ENCODE peak calls at places on chromosomes 6 and 20, in eight cellular contexts. One of them, this sample, is unnamed.

GRCh38 chr6:57822896-57823358 is 505.5 kb downstream of the PRIM2 start:
- DNase-seq in prostate gland: no peak
- DNase-seq in GM12878: no peak
- DNase-seq in stomach: no peak
- DNase-seq in endothelial cell of umbilical vein: peak; percentile 7
- DNase-seq in sigmoid colon: no peak
- DNase-seq in breast epithelium: no peak
- DNase-seq in spleen: no peak
- DNase-seq in this sample: no peak

GRCh38 chr20:44447827-44448419 is 27.8 kb upstream of the TTPAL start:
- DNase-seq in spleen: no peak
- DNase-seq in sigmoid colon: no peak
- DNase-seq in prostate gland: no peak
- DNase-seq in endothelial cell of umbilical vein: no peak
- DNase-seq in breast epithelium: no peak
- DNase-seq in GM12878: no peak
- DNase-seq in stomach: no peak
- DNase-seq in this sample: no peak

GRCh38 chr6:40551966-40552365 is 35.2 kb downstream of the LRFN2 start:
- DNase-seq in sigmoid colon: no peak
- DNase-seq in GM12878: no peak
- DNase-seq in breast epithelium: no peak
- DNase-seq in prostate gland: no peak
- DNase-seq in endothelial cell of umbilical vein: no peak
- DNase-seq in stomach: no peak
- DNase-seq in spleen: no peak
- DNase-seq in this sample: no peak

GRCh38 chr6:70693887-70694286 is 26.2 kb downstream of the SMAP1 start:
- DNase-seq in stomach: no peak
- DNase-seq in prostate gland: no peak
- DNase-seq in spleen: no peak
- DNase-seq in breast epithelium: no peak
- DNase-seq in endothelial cell of umbilical vein: no peak
- DNase-seq in sigmoid colon: no peak
- DNase-seq in GM12878: no peak
- DNase-seq in this sample: no peak

GRCh38 chr20:25280051-25280573 is 32.2 kb downstream of the PYGB start:
- DNase-seq in endothelial cell of umbilical vein: no peak
- DNase-seq in sigmoid colon: peak; percentile 82
- DNase-seq in prostate gland: peak; percentile 98
- DNase-seq in stomach: peak; percentile 79
- DNase-seq in spleen: peak; percentile 72
- DNase-seq in breast epithelium: peak; percentile 97
- DNase-seq in GM12878: no peak
- DNase-seq in this sample: peak; percentile 74

GRCh38 chr6:130033999-130034814 is 15.8 kb downstream of the L3MBTL3 start:
- DNase-seq in GM12878: no peak
- DNase-seq in stomach: no peak
- DNase-seq in sigmoid colon: no peak
- DNase-seq in spleen: no peak
- DNase-seq in prostate gland: no peak
- DNase-seq in breast epithelium: no peak
- DNase-seq in endothelial cell of umbilical vein: peak; percentile 58
- DNase-seq in this sample: no peak

GRCh38 chr6:170260686-170261085 is 30.2 kb downstream of the DLL1 start:
- DNase-seq in endothelial cell of umbilical vein: no peak
- DNase-seq in prostate gland: no peak
- DNase-seq in spleen: no peak
- DNase-seq in GM12878: no peak
- DNase-seq in breast epithelium: no peak
- DNase-seq in stomach: no peak
- DNase-seq in sigmoid colon: peak; percentile 17
- DNase-seq in this sample: no peak

GRCh38 chr6:145067430-145067829 is 667.9 kb downstream of the EPM2A start:
- DNase-seq in sigmoid colon: no peak
- DNase-seq in endothelial cell of umbilical vein: no peak
- DNase-seq in breast epithelium: no peak
- DNase-seq in prostate gland: no peak
- DNase-seq in GM12878: no peak
- DNase-seq in stomach: no peak
- DNase-seq in spleen: no peak
- DNase-seq in this sample: no peak

GRCh38 chr6:71334768-71335167 is 46.2 kb downstream of the OGFRL1 start:
- DNase-seq in stomach: no peak
- DNase-seq in prostate gland: no peak
- DNase-seq in breast epithelium: no peak
- DNase-seq in GM12878: no peak
- DNase-seq in endothelial cell of umbilical vein: no peak
- DNase-seq in sigmoid colon: no peak
- DNase-seq in spleen: no peak
- DNase-seq in this sample: no peak

GRCh38 chr20:43973231-43973630 is 58.6 kb downstream of the TOX2 start:
- DNase-seq in prostate gland: no peak
- DNase-seq in sigmoid colon: no peak
- DNase-seq in breast epithelium: no peak
- DNase-seq in endothelial cell of umbilical vein: no peak
- DNase-seq in stomach: no peak
- DNase-seq in GM12878: no peak
- DNase-seq in spleen: no peak
- DNase-seq in this sample: peak; percentile 52

GRCh38 chr6:142280927-142281326 is 20.9 kb upstream of the ADGRG6 start:
- DNase-seq in GM12878: no peak
- DNase-seq in spleen: no peak
- DNase-seq in stomach: no peak
- DNase-seq in breast epithelium: no peak
- DNase-seq in sigmoid colon: no peak
- DNase-seq in endothelial cell of umbilical vein: no peak
- DNase-seq in prostate gland: no peak
- DNase-seq in this sample: no peak

DNA sequence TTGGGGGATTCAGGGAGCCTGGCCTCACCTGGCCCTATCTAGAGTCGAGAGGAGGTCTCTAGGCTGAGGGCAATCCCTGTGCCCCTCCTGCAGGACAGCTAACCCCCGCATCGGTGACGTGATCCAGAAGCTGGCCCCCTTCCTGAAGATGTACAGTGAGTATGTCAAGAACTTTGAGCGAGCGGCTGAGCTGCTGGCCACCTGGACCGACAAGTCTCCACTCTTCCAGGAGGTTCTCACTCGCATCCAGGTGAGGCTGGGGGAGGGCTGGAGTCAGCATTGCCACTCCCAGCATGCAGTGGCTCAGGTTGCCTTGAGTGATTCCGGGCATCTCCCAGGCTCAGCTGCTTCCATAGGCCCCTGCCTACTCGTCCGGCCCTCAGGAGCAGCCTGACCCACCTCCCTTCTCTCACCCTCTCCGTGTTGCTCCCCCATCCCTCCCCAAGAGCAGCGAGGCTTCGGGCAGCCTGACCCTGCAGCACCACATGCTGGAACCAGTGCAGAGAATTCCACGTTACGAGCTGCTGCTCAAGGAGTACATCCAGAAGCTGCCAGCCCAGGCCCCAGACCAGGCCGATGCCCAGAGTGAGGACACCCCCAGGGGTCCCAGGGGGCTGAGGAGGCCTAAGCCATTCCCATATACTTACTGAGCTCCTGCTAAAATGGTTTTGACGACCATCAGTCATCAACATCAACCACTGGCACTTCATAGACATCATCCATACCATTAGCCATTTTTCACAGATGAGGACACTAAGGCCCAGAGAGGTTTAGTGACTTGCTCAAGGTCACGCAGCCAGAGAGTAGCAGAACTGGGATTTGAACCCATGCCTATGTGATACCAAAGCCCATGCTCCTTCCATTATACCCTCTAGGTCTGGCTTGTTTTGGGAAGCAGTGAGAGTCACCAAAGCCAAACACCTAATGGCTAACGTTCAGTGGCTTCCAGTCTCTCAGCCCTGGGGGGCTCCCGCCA is 8.3 kb downstream of the FGD2 start:
- DNase-seq in spleen: no peak
- DNase-seq in sigmoid colon: no peak
- DNase-seq in GM12878: no peak
- DNase-seq in prostate gland: no peak
- DNase-seq in stomach: no peak
- DNase-seq in breast epithelium: no peak
- DNase-seq in endothelial cell of umbilical vein: no peak
- DNase-seq in this sample: no peak
- H3K27ac ChIP-seq in spleen: no peak overlapping the region
- H3K27ac ChIP-seq in sigmoid colon: no peak overlapping the region
- H3K27ac ChIP-seq in GM12878: no peak overlapping the region
- H3K27ac ChIP-seq in prostate gland: no peak overlapping the region
- H3K27ac ChIP-seq in stomach: no peak overlapping the region
- H3K27ac ChIP-seq in breast epithelium: no peak overlapping the region
- H3K27ac ChIP-seq in endothelial cell of umbilical vein: no peak overlapping the region
- H3K27ac ChIP-seq in this sample: no peak overlapping the region

DNA sequence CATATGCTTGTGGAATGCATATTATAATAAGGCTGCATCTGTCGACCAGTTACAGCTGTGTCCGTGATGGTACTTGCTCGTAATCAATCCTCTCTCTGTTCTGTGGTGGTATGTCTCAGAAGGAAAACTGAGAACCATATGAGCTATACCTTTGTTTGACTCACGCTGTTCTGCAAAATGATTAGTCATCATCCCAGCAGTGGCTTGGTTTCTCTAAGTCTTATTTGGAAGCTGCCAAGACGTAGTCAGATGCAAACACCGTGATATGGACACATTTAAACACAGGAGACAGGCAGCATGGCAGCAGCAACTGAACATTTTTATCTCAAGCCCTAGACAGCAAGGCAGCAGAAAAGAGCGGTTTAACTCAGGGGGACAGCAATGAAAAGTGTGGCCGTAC is 1295.2 kb downstream of the EPHA7 start:
- DNase-seq in sigmoid colon: no peak
- DNase-seq in breast epithelium: no peak
- DNase-seq in prostate gland: no peak
- DNase-seq in endothelial cell of umbilical vein: no peak
- DNase-seq in spleen: no peak
- DNase-seq in GM12878: no peak
- DNase-seq in stomach: no peak
- DNase-seq in this sample: no peak
- TF ChIP-seq POLR2A in sigmoid colon: no peak
- TF ChIP-seq POLR2A in breast epithelium: no peak
- TF ChIP-seq POLR2A in prostate gland: no peak
- TF ChIP-seq POLR2A in endothelial cell of umbilical vein: no peak
- TF ChIP-seq POLR2A in spleen: no peak
- TF ChIP-seq POLR2A in GM12878: no peak
- TF ChIP-seq POLR2A in stomach: no peak
- TF ChIP-seq POLR2A in this sample: no peak

DNA sequence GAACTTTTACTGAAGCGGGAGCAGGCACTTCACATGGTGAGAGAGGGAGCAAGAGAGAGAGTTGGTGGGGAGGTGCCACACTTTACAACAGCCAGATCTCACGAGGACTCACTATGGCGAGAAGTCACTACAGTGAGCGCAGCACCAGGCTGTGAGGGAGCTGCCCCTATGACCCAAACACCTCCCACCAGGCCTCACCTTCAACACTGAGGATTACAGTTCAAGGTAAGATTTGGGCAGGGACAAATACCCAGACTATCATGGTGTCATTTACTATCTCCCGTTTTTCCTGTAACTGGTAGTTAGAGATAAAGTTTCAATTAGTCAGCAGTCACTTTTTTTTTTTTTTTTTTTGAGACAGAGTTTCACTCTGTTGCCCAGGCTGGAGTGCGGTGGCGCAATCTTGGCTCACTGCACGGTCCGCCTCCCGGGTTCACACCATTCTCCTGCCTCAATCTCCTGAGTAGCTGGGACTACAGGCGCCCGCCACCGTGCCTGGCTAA is 7.8 kb downstream of the RBCK1 start:
- DNase-seq in stomach: no peak
- DNase-seq in prostate gland: no peak
- DNase-seq in sigmoid colon: no peak
- DNase-seq in spleen: peak; percentile 72
- DNase-seq in endothelial cell of umbilical vein: no peak
- DNase-seq in breast epithelium: no peak
- DNase-seq in GM12878: no peak
- DNase-seq in this sample: no peak
- TF ChIP-seq POLR2AphosphoS5 in stomach: no peak
- TF ChIP-seq POLR2AphosphoS5 in prostate gland: no peak
- TF ChIP-seq POLR2AphosphoS5 in sigmoid colon: no peak
- TF ChIP-seq POLR2AphosphoS5 in spleen: no peak
- TF ChIP-seq POLR2AphosphoS5 in endothelial cell of umbilical vein: no peak
- TF ChIP-seq POLR2AphosphoS5 in breast epithelium: no peak
- TF ChIP-seq POLR2AphosphoS5 in GM12878: no peak
- TF ChIP-seq POLR2AphosphoS5 in this sample: no peak

DNA sequence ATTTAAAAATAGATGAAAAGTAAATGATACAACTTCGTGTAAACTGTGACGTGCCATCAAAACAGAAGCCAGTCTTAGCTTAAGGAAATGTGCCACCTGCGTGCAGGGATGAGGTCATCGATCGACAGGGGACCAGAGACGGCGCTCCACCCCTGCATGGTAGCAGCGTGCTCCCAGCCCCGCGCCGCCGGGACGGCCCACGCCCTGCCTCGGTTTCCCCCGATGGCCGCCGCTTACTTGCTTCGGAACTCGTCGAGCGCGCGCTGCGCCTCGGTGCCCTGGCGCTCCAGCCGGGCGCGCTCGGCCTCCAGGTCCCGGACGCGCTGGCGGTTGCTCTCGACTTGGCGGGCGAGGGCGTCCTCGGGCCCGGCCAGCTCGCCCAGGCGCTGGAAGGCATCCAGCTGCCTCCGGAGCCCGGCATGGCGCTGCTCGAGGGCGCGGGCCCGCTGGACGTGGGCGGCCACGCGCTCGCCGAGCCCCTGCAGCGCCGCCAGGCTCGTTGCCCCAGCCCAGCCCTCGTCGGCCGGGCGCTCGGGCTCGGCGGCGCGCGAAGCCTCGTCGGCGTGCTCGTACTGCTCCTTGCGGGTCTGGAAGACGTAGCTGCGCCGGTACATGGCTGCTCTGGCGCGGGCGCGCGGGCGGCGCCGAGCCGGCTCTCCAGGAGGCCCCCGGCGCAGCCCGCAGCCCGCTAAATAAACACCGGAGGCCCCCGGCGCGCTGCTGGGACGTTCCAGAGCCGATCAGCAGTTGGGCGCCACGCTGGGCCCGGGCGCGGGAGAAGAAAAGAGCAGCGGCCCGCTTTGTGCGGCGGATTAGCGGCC is at the start of gene BFSP1:
- DNase-seq in sigmoid colon: no peak
- DNase-seq in stomach: peak; percentile 68
- DNase-seq in breast epithelium: peak; percentile 58
- DNase-seq in spleen: peak; percentile 82
- DNase-seq in endothelial cell of umbilical vein: peak; percentile 72
- DNase-seq in GM12878: no peak
- DNase-seq in prostate gland: peak; percentile 22
- DNase-seq in this sample: no peak
- H3K27ac ChIP-seq in sigmoid colon: peak within 1 kb of the TSS; percentile 77
- H3K27ac ChIP-seq in stomach: peak within 1 kb of the TSS; percentile 75
- H3K27ac ChIP-seq in breast epithelium: peak within 1 kb of the TSS; percentile 80
- H3K27ac ChIP-seq in spleen: peak within 1 kb of the TSS; percentile 59
- H3K27ac ChIP-seq in endothelial cell of umbilical vein: peak within 1 kb of the TSS; percentile 41
- H3K27ac ChIP-seq in GM12878: no peak within 1 kb of the TSS
- H3K27ac ChIP-seq in prostate gland: peak within 1 kb of the TSS; percentile 71
- H3K27ac ChIP-seq in this sample: peak within 1 kb of the TSS; percentile 45

This sample was measured in suprapubic skin.